ENCODE peak calls at places on chromosomes 7 and 10, in four cellular contexts. One of them, this sample, is unnamed.

GRCh38 chr10:50260791-50261281 is 9.5 kb upstream of the ASAH2 start:
- DNase-seq in dorsolateral prefrontal cortex: no peak
- DNase-seq in PC-3: no peak
- DNase-seq in CD4-positive, alpha-beta memory T cell: no peak
- DNase-seq in this sample: no peak

GRCh38 chr10:49620841-49621378 is 7.1 kb downstream of the CHAT start:
- DNase-seq in CD4-positive, alpha-beta memory T cell: no peak
- DNase-seq in dorsolateral prefrontal cortex: peak
- DNase-seq in PC-3: no peak
- DNase-seq in this sample: peak

GRCh38 chr7:152025077-152025936 is at the start of gene GALNT11:
- DNase-seq in PC-3: peak
- DNase-seq in dorsolateral prefrontal cortex: peak
- DNase-seq in CD4-positive, alpha-beta memory T cell: peak
- DNase-seq in this sample: peak

GRCh38 chr10:20901110-20901509 is 4.0 kb upstream of the NEBL start:
- DNase-seq in PC-3: no peak
- DNase-seq in CD4-positive, alpha-beta memory T cell: no peak
- DNase-seq in dorsolateral prefrontal cortex: no peak
- DNase-seq in this sample: no peak

GRCh38 chr10:104052351-104052885 is 33.3 kb downstream of the COL17A1 start:
- DNase-seq in CD4-positive, alpha-beta memory T cell: no peak
- DNase-seq in PC-3: no peak
- DNase-seq in dorsolateral prefrontal cortex: no peak
- DNase-seq in this sample: no peak

GRCh38 chr10:57849726-57850357 is 417.9 kb downstream of the IPMK start:
- DNase-seq in CD4-positive, alpha-beta memory T cell: no peak
- DNase-seq in PC-3: peak
- DNase-seq in dorsolateral prefrontal cortex: no peak
- DNase-seq in this sample: no peak

GRCh38 chr7:20998309-20998708 is 211.6 kb upstream of the SP8 start:
- DNase-seq in PC-3: peak
- DNase-seq in dorsolateral prefrontal cortex: no peak
- DNase-seq in CD4-positive, alpha-beta memory T cell: no peak
- DNase-seq in this sample: no peak

GRCh38 chr10:102502337-102503151 is at the start of gene ACTR1A:
- DNase-seq in CD4-positive, alpha-beta memory T cell: peak
- DNase-seq in dorsolateral prefrontal cortex: peak
- DNase-seq in PC-3: peak
- DNase-seq in this sample: peak

GRCh38 chr10:105950410-105950809 is 1214.1 kb downstream of the SORCS1 start:
- DNase-seq in dorsolateral prefrontal cortex: peak
- DNase-seq in PC-3: peak
- DNase-seq in CD4-positive, alpha-beta memory T cell: no peak
- DNase-seq in this sample: no peak

GRCh38 chr10:14671383-14671782 is 103.3 kb downstream of the FAM107B start:
- DNase-seq in CD4-positive, alpha-beta memory T cell: no peak
- DNase-seq in dorsolateral prefrontal cortex: no peak
- DNase-seq in PC-3: peak
- DNase-seq in this sample: no peak

GRCh38 chr7:101915000-101915399 is 97.6 kb downstream of the CUX1 start:
- DNase-seq in CD4-positive, alpha-beta memory T cell: no peak
- DNase-seq in dorsolateral prefrontal cortex: peak
- DNase-seq in PC-3: no peak
- DNase-seq in this sample: no peak

GRCh38 chr10:123863721-123864432 is 27.7 kb downstream of the CPXM2 start:
- DNase-seq in CD4-positive, alpha-beta memory T cell: no peak
- DNase-seq in dorsolateral prefrontal cortex: no peak
- DNase-seq in PC-3: no peak
- DNase-seq in this sample: no peak

GRCh38 chr7:6360841-6361240 is 86.9 kb downstream of the DAGLB start:
- DNase-seq in CD4-positive, alpha-beta memory T cell: no peak
- DNase-seq in dorsolateral prefrontal cortex: no peak
- DNase-seq in PC-3: no peak
- DNase-seq in this sample: no peak

GRCh38 chr10:33349273-33349672 is 14.8 kb upstream of the NRP1 start:
- DNase-seq in CD4-positive, alpha-beta memory T cell: no peak
- DNase-seq in dorsolateral prefrontal cortex: no peak
- DNase-seq in PC-3: no peak
- DNase-seq in this sample: no peak

GRCh38 chr10:34102237-34102673 is 712.8 kb downstream of the PARD3 start:
- DNase-seq in dorsolateral prefrontal cortex: peak
- DNase-seq in PC-3: no peak
- DNase-seq in CD4-positive, alpha-beta memory T cell: no peak
- DNase-seq in this sample: no peak

GRCh38 chr10:68180490-68180889 is 51.4 kb downstream of the ATOH7 start:
- DNase-seq in dorsolateral prefrontal cortex: no peak
- DNase-seq in CD4-positive, alpha-beta memory T cell: no peak
- DNase-seq in PC-3: no peak
- DNase-seq in this sample: no peak

GRCh38 chr7:36639826-36640225 is 84.5 kb downstream of the AOAH start:
- DNase-seq in dorsolateral prefrontal cortex: no peak
- DNase-seq in PC-3: no peak
- DNase-seq in CD4-positive, alpha-beta memory T cell: peak
- DNase-seq in this sample: no peak

GRCh38 chr7:91850455-91850854 is 30.0 kb downstream of the MTERF1 start:
- DNase-seq in PC-3: peak
- DNase-seq in CD4-positive, alpha-beta memory T cell: no peak
- DNase-seq in dorsolateral prefrontal cortex: no peak
- DNase-seq in this sample: no peak

GRCh38 chr7:12754179-12754578 is 66.7 kb downstream of the ARL4A start:
- DNase-seq in PC-3: peak
- DNase-seq in dorsolateral prefrontal cortex: no peak
- DNase-seq in CD4-positive, alpha-beta memory T cell: no peak
- DNase-seq in this sample: no peak

GRCh38 chr10:97475936-97476594 is 22.2 kb downstream of the MMS19 start:
- DNase-seq in dorsolateral prefrontal cortex: no peak
- DNase-seq in CD4-positive, alpha-beta memory T cell: no peak
- DNase-seq in PC-3: no peak
- DNase-seq in this sample: no peak

GRCh38 chr7:50711271-50712175 is 71.2 kb downstream of the GRB10 start:
- DNase-seq in PC-3: peak
- DNase-seq in CD4-positive, alpha-beta memory T cell: no peak
- DNase-seq in dorsolateral prefrontal cortex: no peak
- DNase-seq in this sample: no peak

GRCh38 chr10:104146871-104147270 is 24.9 kb downstream of the SFR1 start:
- DNase-seq in PC-3: no peak
- DNase-seq in CD4-positive, alpha-beta memory T cell: no peak
- DNase-seq in dorsolateral prefrontal cortex: no peak
- DNase-seq in this sample: no peak

GRCh38 chr7:139830779-139831498 is 1.9 kb downstream of the TBXAS1 start:
- DNase-seq in CD4-positive, alpha-beta memory T cell: no peak
- DNase-seq in dorsolateral prefrontal cortex: no peak
- DNase-seq in PC-3: no peak
- DNase-seq in this sample: no peak
- H3K4me3 ChIP-seq in CD4-positive, alpha-beta memory T cell: no peak
- H3K4me3 ChIP-seq in dorsolateral prefrontal cortex: peak
- H3K4me3 ChIP-seq in PC-3: no peak
- H3K4me3 ChIP-seq in this sample: peak

GRCh38 chr7:127418459-127418858 is 26.0 kb upstream of the ZNF800 start:
- DNase-seq in PC-3: no peak
- DNase-seq in CD4-positive, alpha-beta memory T cell: no peak
- DNase-seq in dorsolateral prefrontal cortex: no peak
- DNase-seq in this sample: no peak
- H3K27ac ChIP-seq in PC-3: no peak
- H3K27ac ChIP-seq in CD4-positive, alpha-beta memory T cell: no peak
- H3K27ac ChIP-seq in dorsolateral prefrontal cortex: no peak
- H3K27ac ChIP-seq in this sample: no peak

GRCh38 chr7:158317238-158318205 is 270.1 kb downstream of the PTPRN2 start:
- DNase-seq in dorsolateral prefrontal cortex: no peak
- DNase-seq in PC-3: no peak
- DNase-seq in CD4-positive, alpha-beta memory T cell: no peak
- DNase-seq in this sample: no peak
- H3K4me3 ChIP-seq in dorsolateral prefrontal cortex: peak
- H3K4me3 ChIP-seq in PC-3: no peak
- H3K4me3 ChIP-seq in CD4-positive, alpha-beta memory T cell: no peak
- H3K4me3 ChIP-seq in this sample: peak

GRCh38 chr10:132433671-132434340 is 36.8 kb downstream of the PWWP2B start:
- DNase-seq in dorsolateral prefrontal cortex: no peak
- DNase-seq in CD4-positive, alpha-beta memory T cell: no peak
- DNase-seq in PC-3: no peak
- DNase-seq in this sample: no peak
- H3K27ac ChIP-seq in dorsolateral prefrontal cortex: no peak
- H3K27ac ChIP-seq in CD4-positive, alpha-beta memory T cell: no peak
- H3K27ac ChIP-seq in PC-3: no peak
- H3K27ac ChIP-seq in this sample: no peak

GRCh38 chr7:73718438-73718881 is 1.0 kb downstream of the STX1A start:
- DNase-seq in CD4-positive, alpha-beta memory T cell: no peak
- DNase-seq in dorsolateral prefrontal cortex: no peak
- DNase-seq in PC-3: peak
- DNase-seq in this sample: no peak

GRCh38 chr7:73721237-73721848 is 1.9 kb upstream of the STX1A start:
- DNase-seq in CD4-positive, alpha-beta memory T cell: no peak
- DNase-seq in dorsolateral prefrontal cortex: peak
- DNase-seq in PC-3: peak
- DNase-seq in this sample: peak

GRCh38 chr7:73718905-73719805 is at the start of gene STX1A:
- DNase-seq in dorsolateral prefrontal cortex: peak
- DNase-seq in CD4-positive, alpha-beta memory T cell: peak
- DNase-seq in PC-3: peak
- DNase-seq in this sample: no peak

GRCh38 chr7:73717991-73718405 is 1.5 kb downstream of the STX1A start:
- DNase-seq in CD4-positive, alpha-beta memory T cell: peak
- DNase-seq in dorsolateral prefrontal cortex: no peak
- DNase-seq in PC-3: peak
- DNase-seq in this sample: no peak

GRCh38 chr7:73719806-73720169 is 319 bp upstream of the STX1A start:
- DNase-seq in dorsolateral prefrontal cortex: no peak
- DNase-seq in CD4-positive, alpha-beta memory T cell: peak
- DNase-seq in PC-3: no peak
- DNase-seq in this sample: no peak
- H3K4me3 ChIP-seq in dorsolateral prefrontal cortex: peak
- H3K4me3 ChIP-seq in CD4-positive, alpha-beta memory T cell: no peak
- H3K4me3 ChIP-seq in PC-3: peak
- H3K4me3 ChIP-seq in this sample: peak

DNA sequence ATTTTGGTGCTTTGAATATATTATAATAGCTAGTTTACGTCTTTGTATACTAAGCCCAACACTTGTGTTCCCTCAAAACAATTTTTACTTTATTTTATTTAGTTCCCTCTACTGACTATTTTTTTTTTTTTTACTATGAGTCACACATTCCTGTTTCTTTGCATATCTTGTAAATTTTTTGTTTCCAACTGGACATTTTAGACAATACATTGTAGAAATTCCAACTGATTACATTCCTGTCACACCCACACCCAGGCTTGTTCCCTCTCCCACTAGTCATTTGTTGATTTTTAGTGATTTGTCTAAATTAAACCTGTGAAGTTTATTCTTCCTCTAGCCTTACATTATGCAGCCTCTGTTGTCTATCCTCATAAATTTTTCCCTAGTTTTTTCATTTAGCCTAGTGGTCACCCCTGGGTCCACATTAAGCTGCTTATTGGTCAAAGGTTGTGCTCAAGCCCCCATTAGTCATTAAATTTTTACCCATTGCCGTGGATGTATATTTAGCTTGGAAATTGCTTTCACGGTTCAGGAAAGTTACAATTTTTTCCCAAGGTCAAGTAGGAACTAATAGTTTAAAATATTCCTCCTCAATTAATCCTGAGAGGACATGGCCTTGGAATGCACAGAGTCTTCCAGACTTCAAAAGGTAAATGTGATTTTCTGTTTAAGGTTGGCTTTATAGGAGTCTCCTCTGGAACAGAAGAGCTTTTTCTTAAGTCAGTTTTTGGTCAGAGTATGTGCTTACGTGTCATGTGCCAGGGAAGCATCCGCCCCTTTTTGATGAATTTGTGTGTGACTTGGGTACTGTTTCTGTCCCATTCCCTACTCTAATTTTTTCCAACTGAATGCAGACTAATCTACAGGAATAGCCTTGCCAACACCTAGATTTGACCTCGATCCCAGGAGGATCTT is 207.6 kb upstream of the TMEM72 start:
- DNase-seq in PC-3: peak
- DNase-seq in dorsolateral prefrontal cortex: no peak
- DNase-seq in CD4-positive, alpha-beta memory T cell: no peak
- DNase-seq in this sample: no peak
- H3K27ac ChIP-seq in PC-3: peak
- H3K27ac ChIP-seq in dorsolateral prefrontal cortex: no peak
- H3K27ac ChIP-seq in CD4-positive, alpha-beta memory T cell: no peak
- H3K27ac ChIP-seq in this sample: no peak

DNA sequence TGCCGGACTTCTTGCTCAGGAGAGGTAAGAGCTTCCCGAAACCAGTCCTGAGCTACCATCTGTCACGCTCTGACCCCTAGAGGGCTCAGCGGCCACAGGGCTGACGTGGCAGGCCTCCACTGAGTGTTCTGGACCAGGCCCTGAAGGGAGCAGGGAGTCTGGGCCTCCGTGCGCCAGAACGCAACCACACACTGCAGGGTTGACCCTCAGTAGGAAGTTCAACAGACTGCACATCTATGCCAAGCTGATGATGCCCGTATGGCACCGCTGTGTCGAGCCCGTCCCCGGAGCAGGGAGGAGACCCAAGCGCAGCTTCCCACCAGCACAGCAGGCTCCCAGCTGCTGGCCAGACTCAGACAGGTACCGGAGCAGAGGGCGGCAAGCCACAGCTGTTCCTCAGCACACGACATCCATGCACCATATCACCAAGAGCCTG is 39.2 kb downstream of the CAMK2B start:
- DNase-seq in CD4-positive, alpha-beta memory T cell: no peak
- DNase-seq in dorsolateral prefrontal cortex: peak
- DNase-seq in PC-3: no peak
- DNase-seq in this sample: no peak
- H3K4me3 ChIP-seq in CD4-positive, alpha-beta memory T cell: no peak
- H3K4me3 ChIP-seq in dorsolateral prefrontal cortex: no peak
- H3K4me3 ChIP-seq in PC-3: no peak
- H3K4me3 ChIP-seq in this sample: no peak